ENCODE peak calls at places on chromosomes 11 and 22, in seven cellular contexts. F is heart left ventricle, K is brain microvascular endothelial cell, B is GM20000, L is endodermal cell, D is transverse colon, Z is GM06990. M is an unnamed sample.
A peak's percentile ranks its signal among the peaks of the same experiment; 100 is the strongest.

GRCh38 chr22:42080287-42080686 is 787 bp downstream of the SMDT1 start:
- DNase-seq in F (no peak), D (peak; percentile 53), K (peak; percentile 46), Z (no peak), B (no peak), L (no peak), M (no peak)

GRCh38 chr11:27907534-27907933 is 200.4 kb downstream of the KIF18A start:
- DNase-seq in L (no peak), B (no peak), D (no peak), K (no peak), Z (no peak), F (no peak), M (no peak)

GRCh38 chr11:42338056-42338455 is 878.6 kb upstream of the LRRC4C start:
- DNase-seq in L (no peak), F (no peak), K (no peak), D (no peak), B (no peak), Z (no peak), M (no peak)

GRCh38 chr11:61362542-61362875 is 335 bp downstream of the TMEM138 start:
- DNase-seq in Z (no peak), F (no peak), L (no peak), K (peak; percentile 53), D (no peak), B (peak; percentile 43), M (peak; percentile 51)

GRCh38 chr11:87356428-87356827 is 318.7 kb downstream of the TMEM135 start:
- DNase-seq in B (no peak), D (peak; percentile 28), K (no peak), L (no peak), F (no peak), Z (no peak), M (no peak)

GRCh38 chr11:6612816-6613136 is 760 bp upstream of the TAF10 start:
- DNase-seq in F (no peak), B (no peak), K (no peak), L (peak; percentile 84), D (peak; percentile 70), Z (no peak), M (no peak)

GRCh38 chr11:15945726-15946125 is 410.6 kb downstream of the SOX6 start:
- DNase-seq in D (no peak), K (no peak), B (no peak), F (no peak), Z (no peak), L (no peak), M (no peak)

GRCh38 chr11:94424662-94425061 is 23.4 kb upstream of the GPR83 start:
- DNase-seq in K (no peak), F (no peak), B (no peak), D (no peak), L (no peak), Z (no peak), M (no peak)

GRCh38 chr11:32056445-32056844 is 34.4 kb upstream of the RCN1 start:
- DNase-seq in D (no peak), K (no peak), F (no peak), B (no peak), L (no peak), Z (no peak), M (no peak)

GRCh38 chr11:45556851-45557707 is 108.3 kb downstream of the CHST1 start:
- DNase-seq in B (no peak), F (peak; percentile 43), K (no peak), Z (no peak), D (no peak), L (no peak), M (no peak)

GRCh38 chr11:116170526-116171120 is 602.2 kb downstream of the BUD13 start:
- DNase-seq in K (no peak), L (peak; percentile 70), B (no peak), D (peak; percentile 25), Z (no peak), F (no peak), M (no peak)

GRCh38 chr22:22553735-22554134 is 5.3 kb downstream of the PRAME start:
- DNase-seq in L (no peak), K (no peak), F (no peak), D (no peak), B (no peak), Z (no peak), M (no peak)

GRCh38 chr11:118663381-118663780 is 16.1 kb downstream of the TREH start:
- DNase-seq in Z (no peak), B (no peak), L (no peak), D (no peak), K (no peak), F (no peak), M (no peak)

GRCh38 chr11:46437106-46437689 is 45.6 kb upstream of the CHRM4 start:
- DNase-seq in K (no peak), L (no peak), Z (no peak), D (no peak), B (no peak), F (no peak), M (no peak)

GRCh38 chr11:48096588-48097525 is 116.5 kb downstream of the PTPRJ start:
- DNase-seq in B (no peak), F (no peak), K (no peak), Z (no peak), L (peak; percentile 77), D (no peak), M (no peak)

GRCh38 chr11:116482716-116483115 is 290.1 kb downstream of the BUD13 start:
- DNase-seq in F (no peak), B (no peak), Z (no peak), L (no peak), K (no peak), D (no peak), M (no peak)

DNA sequence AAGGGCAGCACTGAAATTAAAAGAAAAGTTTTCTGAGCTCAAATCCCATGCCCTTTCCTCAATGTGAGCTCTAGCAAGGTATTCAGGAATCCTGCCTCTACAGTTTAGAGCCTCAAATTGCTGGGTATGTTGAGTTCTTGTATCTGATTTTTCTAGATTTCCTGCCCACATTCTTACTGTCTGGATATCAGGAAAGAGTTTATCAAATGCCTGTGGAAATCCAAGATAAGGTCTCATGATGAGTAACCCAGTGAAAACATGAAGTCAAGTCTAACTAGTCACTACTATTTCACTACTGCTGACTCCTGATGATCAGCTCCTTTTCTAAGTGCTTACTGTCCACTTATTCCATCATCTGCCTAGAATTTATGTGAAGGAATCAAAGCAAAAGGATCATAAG is 29.8 kb downstream of the LIMK2 start:
- DNase-seq in L (no peak), F (no peak), D (no peak), B (no peak), Z (no peak), K (peak; percentile 82), M (no peak)
- TF ChIP-seq CTCF in L (peak; percentile 48), F (no peak), D (no peak), B (no peak), Z (no peak), K (peak; percentile 51), M (no peak)

GRCh38 chr11:11146830-11147229 is 206.2 kb downstream of the CSNK2A3 start:
- DNase-seq in K (no peak), L (peak; percentile 27), F (peak; percentile 53), Z (no peak), D (no peak), B (no peak), M (no peak)

GRCh38 chr11:11148598-11148997 is 204.5 kb downstream of the CSNK2A3 start:
- DNase-seq in D (no peak), B (no peak), F (no peak), K (no peak), Z (no peak), L (peak; percentile 53), M (no peak)

GRCh38 chr11:11143849-11144248 is 209.2 kb downstream of the CSNK2A3 start:
- DNase-seq in L (no peak), K (no peak), F (no peak), D (no peak), Z (no peak), B (no peak), M (no peak)

GRCh38 chr11:11149671-11150459 is 203.2 kb downstream of the CSNK2A3 start:
- DNase-seq in D (no peak), K (no peak), B (no peak), Z (no peak), L (peak; percentile 21), F (no peak), M (no peak)

DNA sequence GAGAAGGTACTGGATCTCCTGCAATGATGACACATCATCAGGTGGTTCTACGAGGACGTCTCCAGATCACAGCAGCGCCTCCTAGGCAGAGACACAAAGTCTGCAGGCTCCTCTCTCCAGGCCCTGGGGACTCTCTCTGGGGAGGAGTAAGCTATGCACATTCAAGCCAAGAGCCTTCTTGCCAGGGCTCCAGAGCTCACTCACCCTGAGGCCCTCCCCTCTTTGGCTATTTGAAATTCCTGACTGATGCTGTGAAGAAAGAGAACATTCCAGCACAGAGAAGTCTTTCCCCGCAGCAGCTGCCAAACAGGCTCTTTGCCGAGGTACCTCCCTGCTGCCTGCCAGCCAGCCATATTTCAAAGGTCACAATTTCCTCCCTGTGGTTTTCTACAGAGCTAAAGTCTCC is 204.9 kb downstream of the CSNK2A3 start:
- DNase-seq in Z (no peak), B (no peak), D (peak; percentile 46), K (peak; percentile 83), F (peak; percentile 89), L (peak; percentile 90), M (no peak)
- TF ChIP-seq CTCF in Z (peak; percentile 39), B (no peak), D (peak; percentile 19), K (peak; percentile 45), F (peak; percentile 51), L (peak; percentile 65), M (peak; percentile 4)

GRCh38 chr22:36454916-36455570 is 26.4 kb downstream of the TXN2 start:
- DNase-seq in B (peak; percentile 92), F (peak; percentile 95), Z (peak; percentile 95), K (peak; percentile 62), D (peak; percentile 98), L (peak; percentile 98), M (peak; percentile 93)
- TF ChIP-seq CTCF in B (no peak), F (no peak), Z (no peak), K (peak; percentile 4), D (no peak), L (no peak), M (peak; percentile 7)

GRCh38 chr11:20671856-20672546 is 2.6 kb downstream of the NELL1 start:
- DNase-seq in L (no peak), K (no peak), B (peak; percentile 38), D (no peak), F (no peak), Z (no peak), M (peak; percentile 52)
- TF ChIP-seq CTCF in L (peak; percentile 61), K (peak; percentile 29), B (no peak), D (no peak), F (no peak), Z (peak; percentile 55), M (peak; percentile 29)